ENCODE peak calls at places on chromosomes 4 and X, in four cellular contexts. B, J, I and D are unnamed samples. For H3K9me3, the result is how much of the 10 kb centered on the place peaks cover.

GRCh38 chr4:4762909-4763814 is 96.3 kb upstream of the MSX1 start:
- DNase-seq in J (no peak), I (no peak), B (peak), D (no peak)

GRCh38 chr4:185772391-185773093 is 39.5 kb downstream of the SORBS2 start:
- DNase-seq in I (no peak), B (no peak), J (no peak), D (no peak)

GRCh38 chr4:179941911-179942310 is 2301.3 kb upstream of the TENM3 start:
- DNase-seq in J (no peak), B (no peak), I (no peak), D (no peak)

GRCh38 chrX:51148848-51149247 is 183.8 kb upstream of the NUDT10 start:
- DNase-seq in B (peak), I (no peak), J (no peak), D (no peak)

GRCh38 chr4:158729716-158730559 is 6.7 kb upstream of the PPID start:
- DNase-seq in B (peak), J (peak), I (peak), D (peak)

GRCh38 chr4:7816771-7817170 is 122.9 kb downstream of the AFAP1 start:
- DNase-seq in I (no peak), J (no peak), B (no peak), D (no peak)

GRCh38 chr4:74426101-74426500 is 18.8 kb upstream of the AREG start:
- DNase-seq in B (no peak), I (no peak), J (no peak), D (no peak)

GRCh38 chrX:149198980-149199732 is 305.9 kb downstream of the IDS start:
- DNase-seq in B (no peak), J (no peak), I (no peak), D (no peak)

GRCh38 chrX:119826399-119826959 is 26.3 kb downstream of the UPF3B start:
- DNase-seq in J (no peak), I (no peak), B (no peak), D (no peak)

GRCh38 chr4:158599150-158599549 is 72.5 kb downstream of the C4orf46 start:
- DNase-seq in B (no peak), I (no peak), J (no peak), D (no peak)

GRCh38 chrX:15497865-15498264 is 2.7 kb upstream of the BMX start:
- DNase-seq in J (no peak), I (no peak), B (peak), D (peak)

GRCh38 chr4:23888421-23889319 is 1.2 kb downstream of the PPARGC1A start:
- DNase-seq in I (no peak), B (peak), J (no peak), D (no peak)

GRCh38 chr4:23891064-23891421 is 1.2 kb upstream of the PPARGC1A start:
- DNase-seq in J (no peak), I (no peak), B (no peak), D (no peak)

GRCh38 chr4:23890369-23891063 is 669 bp upstream of the PPARGC1A start:
- DNase-seq in B (peak), J (no peak), I (no peak), D (no peak)

GRCh38 chr4:23889368-23889767 is 479 bp downstream of the PPARGC1A start:
- DNase-seq in J (no peak), B (no peak), I (no peak), D (no peak)

GRCh38 chr4:23889814-23890269 is at the start of gene PPARGC1A:
- DNase-seq in B (peak), I (no peak), J (peak), D (no peak)
- H3K4me3 ChIP-seq in B (peak), I (peak), J (peak), D (no peak)

DNA sequence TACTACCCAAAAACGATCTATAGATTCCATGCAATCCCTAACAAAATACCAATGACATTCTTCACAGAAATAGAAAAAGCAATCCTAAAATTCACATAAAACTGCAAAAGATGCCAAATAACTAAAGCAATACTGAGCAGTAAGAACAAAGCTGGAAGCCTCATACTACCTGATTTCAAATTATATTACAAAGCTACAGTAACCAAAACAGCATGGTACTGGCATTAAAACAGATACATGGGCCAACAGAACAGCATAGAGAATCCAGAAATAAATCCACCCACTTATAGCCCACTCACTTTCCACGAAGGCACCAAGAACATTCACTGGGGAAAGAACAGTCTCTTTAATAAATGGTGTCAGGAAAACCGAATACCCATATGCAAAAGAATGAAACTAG is 74.7 kb downstream of the PHF8 start:
- DNase-seq in I (no peak), B (no peak), J (no peak), D (no peak)
- H3K9me3 ChIP-seq in I (under half), B (under half), J (under half), D (under half)

DNA sequence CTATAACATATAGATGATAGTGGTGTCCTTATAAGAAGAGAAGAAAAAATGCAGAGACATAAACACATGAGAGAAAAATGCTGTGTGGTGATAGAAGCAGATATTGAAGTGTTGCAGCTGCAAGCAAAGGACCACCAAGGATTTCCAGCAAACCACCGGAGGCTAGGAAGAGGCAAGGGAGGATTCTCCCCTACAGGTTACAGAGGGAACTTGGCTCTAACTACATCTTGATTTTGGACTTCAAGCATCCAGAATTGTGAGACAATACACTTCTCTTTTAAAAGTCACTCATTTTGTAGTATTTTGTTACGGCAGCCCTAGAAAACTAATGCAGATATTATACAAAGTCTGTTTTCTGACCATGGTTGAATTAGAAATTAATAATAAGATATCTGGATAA is 30.4 kb upstream of the CHRDL1 start:
- DNase-seq in I (no peak), J (no peak), B (no peak), D (no peak)
- TF ChIP-seq CTCF in I (no peak), J (no peak), B (no peak), D (no peak)

GRCh38 chrX:114580336-114580735 is 3.5 kb upstream of the HTR2C start:
- DNase-seq in J (no peak), I (no peak), B (peak), D (no peak)

GRCh38 chrX:114583646-114584433 is at the start of gene HTR2C:
- DNase-seq in B (no peak), I (no peak), J (no peak), D (no peak)

GRCh38 chrX:114582698-114583395 is 1.0 kb upstream of the HTR2C start:
- DNase-seq in I (no peak), B (peak), J (no peak), D (no peak)

GRCh38 chrX:114582264-114582632 is 1.6 kb upstream of the HTR2C start:
- DNase-seq in B (no peak), J (no peak), I (no peak), D (no peak)

DNA sequence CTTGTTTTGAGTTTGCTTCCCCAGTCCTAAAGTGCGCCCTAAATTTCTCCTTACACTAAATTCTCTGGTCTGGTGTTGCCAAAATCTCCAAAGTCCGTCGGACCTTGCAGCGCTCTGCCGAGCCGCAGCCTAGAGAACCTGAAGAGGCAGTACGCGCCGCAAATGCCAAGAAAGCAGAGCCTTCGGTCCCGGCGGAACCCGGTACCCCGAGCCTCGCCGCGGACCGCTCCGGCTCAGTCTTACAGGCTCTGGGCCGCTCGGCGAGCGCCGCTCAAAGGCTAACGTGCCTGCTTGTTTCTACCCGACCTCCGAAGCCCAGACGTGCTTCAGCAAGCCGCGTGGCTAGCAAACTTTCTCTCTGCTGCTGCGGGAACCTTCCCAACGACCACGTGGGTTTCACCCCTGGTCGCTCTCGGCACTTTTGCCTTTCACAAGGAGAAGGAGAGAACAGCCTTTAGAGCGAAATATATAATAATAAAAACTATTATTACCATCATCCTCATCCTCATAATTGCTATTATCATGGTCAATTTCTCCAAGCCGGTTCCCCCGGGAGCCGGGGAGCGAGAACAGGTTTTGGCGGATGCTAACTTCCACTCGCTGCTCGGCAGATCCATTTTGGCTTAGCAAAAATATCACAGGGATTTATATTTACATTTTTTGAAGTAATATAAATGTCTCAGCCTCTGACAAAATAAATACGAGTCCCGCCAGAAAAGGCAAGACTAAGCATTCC is 2.2 kb upstream of the HTR2C start:
- DNase-seq in J (no peak), I (no peak), B (peak), D (no peak)
- H3K4me3 ChIP-seq in J (no peak), I (peak), B (peak), D (no peak)

DNA sequence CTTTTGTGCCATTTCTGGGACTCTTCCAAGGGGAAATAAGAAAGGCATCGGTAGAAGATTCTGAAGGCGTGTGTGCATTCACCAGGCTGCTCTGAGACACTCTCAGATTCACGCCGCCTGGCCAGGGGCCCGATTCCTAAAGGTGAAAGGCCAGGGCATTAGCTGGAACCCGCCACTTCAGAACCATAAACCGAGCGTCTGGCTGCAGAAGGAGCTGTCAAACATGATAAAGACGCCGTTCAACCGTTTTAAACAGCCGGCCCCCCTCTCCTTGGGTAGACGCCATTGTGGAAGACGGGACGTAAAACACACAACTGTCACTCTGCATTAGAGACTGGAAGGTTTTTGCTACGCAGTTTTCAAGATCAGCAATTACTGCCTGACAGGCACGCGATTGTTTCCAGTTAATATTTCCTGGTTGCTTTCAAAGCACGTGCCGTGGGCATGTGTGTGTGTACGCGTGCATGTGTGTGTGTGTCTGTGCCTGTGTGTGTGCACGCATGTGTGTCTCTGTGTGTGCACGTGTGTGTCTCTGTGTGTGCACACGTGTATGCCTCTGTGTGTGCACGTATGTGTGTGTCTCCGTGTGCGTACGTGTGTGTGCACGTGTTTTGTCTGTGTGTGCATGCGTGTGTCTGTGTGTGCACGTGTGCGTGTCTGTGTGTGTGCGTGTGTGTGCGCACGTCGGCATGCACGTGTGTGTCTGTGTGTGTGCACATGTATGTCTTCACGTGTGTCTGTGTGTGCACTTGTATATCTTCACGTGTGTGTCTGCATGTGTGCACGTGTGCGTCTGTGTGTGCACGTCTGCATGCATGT is 48.8 kb downstream of the SHOX start:
- DNase-seq in I (no peak), J (no peak), B (no peak), D (no peak)
- H3K9me3 ChIP-seq in I (under half), J (under half), B (under half), D (under half)

GRCh38 chr4:153019906-153020305 is 83.8 kb downstream of the FHDC1 start:
- DNase-seq in J (no peak), I (no peak), B (no peak), D (no peak)
- TF ChIP-seq CTCF in J (no peak), I (no peak), B (no peak), D (no peak)

GRCh38 chrX:67523932-67524331 is 19.9 kb upstream of the AR start:
- DNase-seq in I (no peak), B (no peak), J (no peak), D (no peak)
- H3K4me3 ChIP-seq in I (no peak), B (no peak), J (no peak), D (no peak)

DNA sequence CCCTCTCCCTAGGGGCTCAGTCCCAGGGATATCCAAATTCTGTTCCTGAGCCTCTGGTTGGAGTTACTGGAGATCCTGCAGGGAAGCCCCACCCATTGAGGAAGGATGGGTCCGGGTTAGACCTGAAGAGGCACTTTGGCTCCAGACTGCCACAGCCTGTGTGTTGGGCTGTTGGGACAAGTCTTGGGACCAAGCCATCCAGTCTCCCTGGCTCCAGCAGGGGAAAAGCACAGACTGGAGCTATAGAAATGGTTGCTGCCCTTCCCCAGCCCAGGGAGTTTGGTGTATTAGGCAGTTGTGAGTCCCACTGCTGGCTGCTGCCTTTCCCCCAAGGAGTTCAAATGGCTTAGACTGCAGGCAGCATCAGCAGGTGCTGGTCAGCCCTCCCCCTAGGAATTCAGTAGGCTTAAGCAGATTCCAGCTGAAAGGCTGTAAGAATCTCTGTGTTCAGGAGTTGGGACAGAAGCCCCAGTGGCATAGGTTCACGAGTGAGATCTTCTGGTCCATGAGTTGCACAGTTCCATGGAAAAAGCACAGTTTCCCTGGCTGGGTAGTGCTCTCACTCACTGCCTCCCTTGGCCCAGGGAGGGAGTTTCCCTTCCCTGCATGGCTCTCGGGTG is 344.0 kb upstream of the EPHA5 start:
- DNase-seq in B (peak), I (no peak), J (no peak), D (no peak)
- H3K9me3 ChIP-seq in B (under half), I (under half), J (under half), D (under half)

DNA sequence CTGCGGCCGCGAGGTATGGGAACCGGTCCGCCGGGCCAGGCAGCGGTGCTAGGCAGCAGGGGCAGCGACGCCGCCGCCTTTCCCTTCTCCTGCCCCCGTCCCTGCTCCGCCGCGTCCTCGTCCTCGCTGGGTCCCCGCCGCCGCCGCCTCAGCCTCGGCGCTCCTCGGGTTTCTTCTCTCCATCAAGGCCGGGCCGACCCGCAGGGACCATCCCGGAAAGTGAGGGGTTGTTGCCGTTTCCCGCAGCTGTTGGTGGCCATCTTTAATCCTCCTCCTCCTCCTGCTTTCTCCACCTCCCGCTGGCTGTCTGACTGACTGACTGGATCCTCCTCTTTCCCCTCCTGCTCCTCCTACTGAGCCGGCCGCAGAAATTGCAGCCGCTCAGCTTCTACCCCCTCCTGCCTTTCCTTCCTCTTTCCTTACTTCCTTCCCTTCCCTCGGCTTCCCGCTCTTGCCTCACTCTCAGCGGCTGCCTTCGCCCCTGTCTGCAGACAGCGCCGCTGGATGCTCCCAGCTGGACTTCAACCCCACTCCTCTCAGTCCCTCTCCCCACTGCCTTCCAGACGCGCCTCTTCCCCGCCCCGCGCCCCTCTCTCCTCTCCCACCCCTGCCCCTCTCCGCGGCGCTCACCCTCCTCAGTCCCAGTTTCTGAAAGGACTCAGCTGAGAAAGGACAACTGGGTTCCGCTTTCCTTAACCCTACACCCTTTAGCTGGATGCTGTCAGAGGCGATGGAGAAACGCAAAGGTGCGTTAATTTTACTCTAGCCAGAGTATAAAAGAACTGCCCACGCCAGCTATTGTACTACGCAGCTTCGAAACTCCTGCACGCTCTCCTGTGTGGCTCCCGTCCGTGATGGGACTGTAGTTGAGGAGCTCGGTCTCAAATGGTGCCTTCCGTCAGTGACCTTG is at the start of gene WDFY3:
- DNase-seq in B (peak), J (peak), I (peak), D (no peak)
- TF ChIP-seq CTCF in B (peak), J (no peak), I (no peak), D (no peak)

GRCh38 chrX:48470110-48470832 is at the start of gene SLC38A5:
- DNase-seq in I (no peak), B (no peak), J (no peak), D (no peak)
- H3K4me3 ChIP-seq in I (peak), B (no peak), J (peak), D (peak)